ENCODE peak calls at places on chromosomes 3 and 15, in five cellular contexts. One of them, this sample, is unnamed.
A peak's percentile ranks its signal among the peaks of the same experiment; 100 is the strongest.

GRCh38 chr15:92981333-92981732 is 81.2 kb downstream of the CHD2 start:
- DNase-seq in naive thymus-derived CD4-positive, alpha-beta T cell: no peak
- DNase-seq in pancreas: no peak
- DNase-seq in GM23248: no peak
- DNase-seq in HCT116: peak; percentile 28
- DNase-seq in this sample: no peak

GRCh38 chr3:37872413-37873160 is 10.9 kb downstream of the CTDSPL start:
- DNase-seq in naive thymus-derived CD4-positive, alpha-beta T cell: no peak
- DNase-seq in pancreas: no peak
- DNase-seq in GM23248: peak; percentile 42
- DNase-seq in HCT116: no peak
- DNase-seq in this sample: no peak

GRCh38 chr15:86483936-86484335 is 404.3 kb downstream of the AGBL1 start:
- DNase-seq in naive thymus-derived CD4-positive, alpha-beta T cell: no peak
- DNase-seq in pancreas: no peak
- DNase-seq in GM23248: no peak
- DNase-seq in HCT116: no peak
- DNase-seq in this sample: no peak

GRCh38 chr3:99577160-99577559 is 61.2 kb upstream of the COL8A1 start:
- DNase-seq in naive thymus-derived CD4-positive, alpha-beta T cell: no peak
- DNase-seq in pancreas: no peak
- DNase-seq in GM23248: no peak
- DNase-seq in HCT116: no peak
- DNase-seq in this sample: no peak

GRCh38 chr15:89874926-89875564 is 18.7 kb downstream of the AP3S2 start:
- DNase-seq in naive thymus-derived CD4-positive, alpha-beta T cell: peak; percentile 74
- DNase-seq in pancreas: peak; percentile 85
- DNase-seq in GM23248: peak; percentile 89
- DNase-seq in HCT116: peak; percentile 43
- DNase-seq in this sample: peak; percentile 80

GRCh38 chr3:191528589-191528988 is 67.6 kb downstream of the PYDC2 start:
- DNase-seq in naive thymus-derived CD4-positive, alpha-beta T cell: no peak
- DNase-seq in pancreas: no peak
- DNase-seq in GM23248: no peak
- DNase-seq in HCT116: no peak
- DNase-seq in this sample: no peak

GRCh38 chr3:38112378-38112761 is 24.6 kb downstream of the ACAA1 start:
- DNase-seq in naive thymus-derived CD4-positive, alpha-beta T cell: no peak
- DNase-seq in pancreas: no peak
- DNase-seq in GM23248: no peak
- DNase-seq in HCT116: no peak
- DNase-seq in this sample: no peak

GRCh38 chr3:158737987-158738615 is 5.8 kb upstream of the RARRES1 start:
- DNase-seq in naive thymus-derived CD4-positive, alpha-beta T cell: no peak
- DNase-seq in pancreas: no peak
- DNase-seq in GM23248: no peak
- DNase-seq in HCT116: no peak
- DNase-seq in this sample: no peak

GRCh38 chr3:162338514-162338913 is 841.9 kb downstream of the OTOL1 start:
- DNase-seq in naive thymus-derived CD4-positive, alpha-beta T cell: no peak
- DNase-seq in pancreas: no peak
- DNase-seq in GM23248: no peak
- DNase-seq in HCT116: no peak
- DNase-seq in this sample: no peak

GRCh38 chr15:72315706-72316370 is 4.1 kb downstream of the CELF6 start:
- DNase-seq in naive thymus-derived CD4-positive, alpha-beta T cell: no peak
- DNase-seq in pancreas: peak; percentile 36
- DNase-seq in GM23248: no peak
- DNase-seq in HCT116: no peak
- DNase-seq in this sample: no peak

GRCh38 chr15:35281515-35281914 is 196.4 kb upstream of the NANOGP8 start:
- DNase-seq in naive thymus-derived CD4-positive, alpha-beta T cell: no peak
- DNase-seq in pancreas: no peak
- DNase-seq in GM23248: peak; percentile 76
- DNase-seq in HCT116: peak; percentile 35
- DNase-seq in this sample: no peak

GRCh38 chr3:30693470-30694120 is 87.2 kb downstream of the TGFBR2 start:
- DNase-seq in naive thymus-derived CD4-positive, alpha-beta T cell: no peak
- DNase-seq in pancreas: no peak
- DNase-seq in GM23248: peak; percentile 79
- DNase-seq in HCT116: peak; percentile 40
- DNase-seq in this sample: no peak

GRCh38 chr3:133938770-133939495 is 43.3 kb upstream of the RAB6B start:
- DNase-seq in naive thymus-derived CD4-positive, alpha-beta T cell: no peak
- DNase-seq in pancreas: no peak
- DNase-seq in GM23248: peak; percentile 17
- DNase-seq in HCT116: no peak
- DNase-seq in this sample: no peak
- H3K27ac ChIP-seq in naive thymus-derived CD4-positive, alpha-beta T cell: no peak overlapping the region
- H3K27ac ChIP-seq in pancreas: no peak overlapping the region
- H3K27ac ChIP-seq in GM23248: no peak overlapping the region
- H3K27ac ChIP-seq in HCT116: no peak overlapping the region
- H3K27ac ChIP-seq in this sample: no peak overlapping the region

DNA sequence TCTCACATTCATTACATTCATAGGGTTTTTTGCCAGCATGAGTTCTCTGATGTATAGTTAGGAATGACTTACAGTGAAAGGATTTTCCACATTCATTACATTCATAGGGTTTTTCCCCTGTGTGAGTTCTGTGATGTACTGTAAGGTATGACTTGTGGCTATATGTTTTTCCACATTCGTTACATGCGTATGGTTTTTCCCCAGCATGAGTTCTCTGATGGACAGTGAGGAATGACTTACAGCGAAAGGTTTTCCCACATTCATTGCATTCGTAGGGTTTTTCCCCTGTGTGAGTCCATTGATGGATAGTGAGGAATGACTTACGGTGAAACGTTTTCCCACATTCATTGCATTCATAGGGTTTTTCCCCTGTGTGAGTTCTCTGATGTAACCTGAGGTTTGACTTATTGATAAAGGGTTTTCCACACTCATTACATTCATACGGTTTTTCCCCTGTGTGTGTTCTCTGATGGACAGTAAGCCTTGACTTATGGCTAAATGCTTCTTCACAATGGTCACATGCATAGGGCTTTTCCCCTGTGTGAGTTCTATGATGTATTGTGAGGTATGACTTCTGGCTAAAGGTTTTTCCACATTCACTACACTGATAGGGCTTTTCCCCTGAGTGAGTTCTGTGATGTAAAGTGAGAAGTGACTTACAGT is 47.4 kb downstream of the ZNF717 start:
- DNase-seq in naive thymus-derived CD4-positive, alpha-beta T cell: no peak
- DNase-seq in pancreas: no peak
- DNase-seq in GM23248: peak; percentile 36
- DNase-seq in HCT116: no peak
- DNase-seq in this sample: no peak
- H3K9me3 ChIP-seq in naive thymus-derived CD4-positive, alpha-beta T cell: peaks cover 35% of the 10 kb centered on the region
- H3K9me3 ChIP-seq in pancreas: no peaks in the 10 kb centered on the region
- H3K9me3 ChIP-seq in GM23248: peaks cover 10% of the 10 kb centered on the region
- H3K9me3 ChIP-seq in HCT116: peaks cover 16% of the 10 kb centered on the region
- H3K9me3 ChIP-seq in this sample: peaks cover 62% of the 10 kb centered on the region

DNA sequence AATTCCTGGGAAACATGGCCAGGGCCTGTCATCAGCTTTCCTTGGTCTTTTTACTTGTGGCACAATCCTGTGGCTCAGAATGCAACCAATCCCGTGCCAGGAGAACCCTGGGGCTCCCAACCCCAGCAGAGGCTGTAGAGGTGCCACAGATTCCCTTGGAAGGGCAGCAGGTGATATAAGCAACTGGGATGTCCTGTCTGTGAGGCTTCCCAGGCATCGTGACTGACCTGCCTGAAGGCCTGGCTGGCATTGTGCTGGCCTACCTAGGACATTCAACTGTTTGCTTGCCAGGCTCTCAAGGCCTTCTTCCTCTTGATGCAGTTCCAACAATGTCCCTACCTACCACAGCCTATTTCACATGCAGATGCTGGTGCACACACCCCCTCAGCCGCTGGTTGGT is 72.2 kb upstream of the MEX3B start:
- DNase-seq in naive thymus-derived CD4-positive, alpha-beta T cell: no peak
- DNase-seq in pancreas: no peak
- DNase-seq in GM23248: no peak
- DNase-seq in HCT116: no peak
- DNase-seq in this sample: no peak
- H3K27ac ChIP-seq in naive thymus-derived CD4-positive, alpha-beta T cell: no peak overlapping the region
- H3K27ac ChIP-seq in pancreas: no peak overlapping the region
- H3K27ac ChIP-seq in GM23248: no peak overlapping the region
- H3K27ac ChIP-seq in HCT116: no peak overlapping the region
- H3K27ac ChIP-seq in this sample: no peak overlapping the region

DNA sequence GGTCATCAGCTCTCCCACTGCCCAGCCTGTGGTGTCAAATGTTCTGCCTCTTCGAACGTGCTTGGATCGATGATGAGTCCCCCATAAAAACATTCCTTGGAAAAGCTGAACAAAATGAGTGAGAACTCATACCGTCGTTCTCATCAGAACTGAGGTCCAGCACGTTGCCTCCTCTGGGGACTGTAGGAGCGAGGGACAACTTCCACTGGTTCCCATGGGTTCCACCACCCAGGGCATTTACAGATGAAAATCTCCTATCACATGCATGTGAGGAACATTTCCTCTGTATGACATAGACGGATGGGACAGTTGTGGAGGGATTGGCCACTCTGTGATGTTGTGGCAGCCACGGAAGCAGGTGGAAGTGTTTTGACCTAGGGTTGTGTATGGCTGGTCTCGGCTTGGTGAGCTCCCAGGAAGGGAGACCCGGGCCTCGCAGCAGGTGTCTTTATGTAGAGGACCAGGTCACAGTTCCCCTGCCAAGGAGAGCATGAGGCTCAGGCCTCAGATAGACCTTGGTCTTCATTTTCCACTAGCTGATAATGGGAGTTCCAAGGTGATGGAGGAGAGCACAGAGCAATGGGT is 113.0 kb downstream of the SNRPN start:
- DNase-seq in naive thymus-derived CD4-positive, alpha-beta T cell: no peak
- DNase-seq in pancreas: no peak
- DNase-seq in GM23248: no peak
- DNase-seq in HCT116: no peak
- DNase-seq in this sample: no peak
- H3K9me3 ChIP-seq in naive thymus-derived CD4-positive, alpha-beta T cell: peaks cover 89% of the 10 kb centered on the region
- H3K9me3 ChIP-seq in pancreas: no peaks in the 10 kb centered on the region
- H3K9me3 ChIP-seq in GM23248: no peaks in the 10 kb centered on the region
- H3K9me3 ChIP-seq in HCT116: peaks cover 92% of the 10 kb centered on the region
- H3K9me3 ChIP-seq in this sample: peaks cover 74% of the 10 kb centered on the region

DNA sequence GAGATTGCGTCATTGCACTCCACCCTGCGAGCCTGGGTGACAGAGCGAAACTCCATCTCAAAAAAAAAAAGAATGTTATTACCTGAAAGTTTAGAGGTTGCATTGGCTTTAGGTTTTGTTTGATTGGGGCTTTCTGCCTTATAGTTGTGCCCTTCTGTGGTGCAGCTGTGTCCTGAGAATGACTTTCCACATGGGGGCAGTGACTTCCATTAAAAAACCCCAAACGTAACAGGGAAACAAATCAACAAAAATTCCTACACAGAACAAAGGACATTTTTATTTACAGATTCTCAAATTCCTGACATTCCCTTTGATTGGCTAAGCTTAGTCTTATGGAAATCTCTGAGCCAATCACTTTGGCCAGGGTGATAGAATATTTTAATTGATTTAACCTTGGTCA is 154.1 kb upstream of the GPR149 start:
- DNase-seq in naive thymus-derived CD4-positive, alpha-beta T cell: no peak
- DNase-seq in pancreas: no peak
- DNase-seq in GM23248: no peak
- DNase-seq in HCT116: no peak
- DNase-seq in this sample: no peak
- H3K27ac ChIP-seq in naive thymus-derived CD4-positive, alpha-beta T cell: no peak overlapping the region
- H3K27ac ChIP-seq in pancreas: no peak overlapping the region
- H3K27ac ChIP-seq in GM23248: no peak overlapping the region
- H3K27ac ChIP-seq in HCT116: no peak overlapping the region
- H3K27ac ChIP-seq in this sample: no peak overlapping the region

GRCh38 chr3:1048558-1048957 is 44.3 kb upstream of the CNTN6 start:
- DNase-seq in naive thymus-derived CD4-positive, alpha-beta T cell: no peak
- DNase-seq in pancreas: no peak
- DNase-seq in GM23248: no peak
- DNase-seq in HCT116: no peak
- DNase-seq in this sample: no peak
- H3K9me3 ChIP-seq in naive thymus-derived CD4-positive, alpha-beta T cell: no peaks in the 10 kb centered on the region
- H3K9me3 ChIP-seq in pancreas: no peaks in the 10 kb centered on the region
- H3K9me3 ChIP-seq in GM23248: no peaks in the 10 kb centered on the region
- H3K9me3 ChIP-seq in HCT116: peaks cover 23% of the 10 kb centered on the region
- H3K9me3 ChIP-seq in this sample: no peaks in the 10 kb centered on the region

GRCh38 chr3:28138047-28138446 is 103.4 kb upstream of the CMC1 start:
- DNase-seq in naive thymus-derived CD4-positive, alpha-beta T cell: no peak
- DNase-seq in pancreas: no peak
- DNase-seq in GM23248: no peak
- DNase-seq in HCT116: no peak
- DNase-seq in this sample: no peak

GRCh38 chr3:28139288-28139687 is 102.1 kb upstream of the CMC1 start:
- DNase-seq in naive thymus-derived CD4-positive, alpha-beta T cell: no peak
- DNase-seq in pancreas: peak; percentile 25
- DNase-seq in GM23248: no peak
- DNase-seq in HCT116: no peak
- DNase-seq in this sample: peak; percentile 51

GRCh38 chr3:28136607-28137216 is 104.7 kb upstream of the CMC1 start:
- DNase-seq in naive thymus-derived CD4-positive, alpha-beta T cell: no peak
- DNase-seq in pancreas: no peak
- DNase-seq in GM23248: no peak
- DNase-seq in HCT116: no peak
- DNase-seq in this sample: no peak

GRCh38 chr3:28139967-28140634 is 101.3 kb upstream of the CMC1 start:
- DNase-seq in naive thymus-derived CD4-positive, alpha-beta T cell: no peak
- DNase-seq in pancreas: no peak
- DNase-seq in GM23248: peak; percentile 12
- DNase-seq in HCT116: no peak
- DNase-seq in this sample: no peak

DNA sequence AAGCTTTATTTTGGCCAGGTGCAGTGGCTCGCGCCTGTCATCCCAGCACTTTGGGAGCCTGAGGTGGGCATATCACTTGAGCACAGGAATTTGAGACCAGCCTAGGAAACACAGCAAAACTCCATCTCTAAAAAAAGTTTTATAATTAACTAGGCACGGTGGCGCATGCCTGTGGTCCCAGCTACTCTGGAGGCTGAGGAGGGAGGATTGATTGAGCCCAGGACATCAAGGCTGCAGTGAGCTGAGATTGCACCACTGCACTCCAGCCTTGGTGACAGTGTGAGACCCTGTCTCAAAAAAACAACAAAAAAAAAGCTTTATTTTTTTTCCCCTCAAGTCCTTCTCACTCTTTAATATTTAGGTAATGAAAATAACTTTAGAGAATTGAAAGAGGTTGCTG is 100.8 kb upstream of the CMC1 start:
- DNase-seq in naive thymus-derived CD4-positive, alpha-beta T cell: no peak
- DNase-seq in pancreas: no peak
- DNase-seq in GM23248: no peak
- DNase-seq in HCT116: no peak
- DNase-seq in this sample: no peak
- H3K27ac ChIP-seq in naive thymus-derived CD4-positive, alpha-beta T cell: no peak overlapping the region
- H3K27ac ChIP-seq in pancreas: peak overlapping the region; percentile 50
- H3K27ac ChIP-seq in GM23248: no peak overlapping the region
- H3K27ac ChIP-seq in HCT116: no peak overlapping the region
- H3K27ac ChIP-seq in this sample: no peak overlapping the region

GRCh38 chr15:23565395-23566069 is at the start of gene MKRN3:
- DNase-seq in naive thymus-derived CD4-positive, alpha-beta T cell: peak; percentile 24
- DNase-seq in pancreas: peak; percentile 20
- DNase-seq in GM23248: peak; percentile 51
- DNase-seq in HCT116: peak; percentile 87
- DNase-seq in this sample: no peak
- H3K9me3 ChIP-seq in naive thymus-derived CD4-positive, alpha-beta T cell: no peaks in the 10 kb centered on the region
- H3K9me3 ChIP-seq in pancreas: no peaks in the 10 kb centered on the region
- H3K9me3 ChIP-seq in GM23248: peaks cover 3% of the 10 kb centered on the region
- H3K9me3 ChIP-seq in HCT116: no peaks in the 10 kb centered on the region
- H3K9me3 ChIP-seq in this sample: no peaks in the 10 kb centered on the region

GRCh38 chr15:66646799-66647198 is 55.2 kb upstream of the SMAD6 start:
- DNase-seq in naive thymus-derived CD4-positive, alpha-beta T cell: no peak
- DNase-seq in pancreas: no peak
- DNase-seq in GM23248: peak; percentile 44
- DNase-seq in HCT116: no peak
- DNase-seq in this sample: no peak
- H3K27ac ChIP-seq in naive thymus-derived CD4-positive, alpha-beta T cell: no peak overlapping the region
- H3K27ac ChIP-seq in pancreas: no peak overlapping the region
- H3K27ac ChIP-seq in GM23248: no peak overlapping the region
- H3K27ac ChIP-seq in HCT116: no peak overlapping the region
- H3K27ac ChIP-seq in this sample: no peak overlapping the region